ENCODE peak calls at places on chromosomes 13 and 19, in seven cellular contexts. One of them, this sample, is unnamed.

GRCh38 chr13:108269601-108270328 is at the start of gene TNFSF13B:
- DNase-seq in nephron progenitor cell: peak
- DNase-seq in cardiac fibroblast: peak
- DNase-seq in cardiac muscle cell: peak
- DNase-seq in epithelial cell of proximal tubule: peak
- DNase-seq in upper lobe of right lung: peak
- DNase-seq in pancreas: peak
- DNase-seq in this sample: peak

GRCh38 chr19:7230826-7231225 is 63.4 kb downstream of the INSR start:
- DNase-seq in epithelial cell of proximal tubule: no peak
- DNase-seq in nephron progenitor cell: no peak
- DNase-seq in cardiac muscle cell: no peak
- DNase-seq in upper lobe of right lung: peak
- DNase-seq in pancreas: peak
- DNase-seq in cardiac fibroblast: no peak
- DNase-seq in this sample: no peak

GRCh38 chr19:50046649-50047503 is 21.1 kb downstream of the ZNF473 start:
- DNase-seq in epithelial cell of proximal tubule: no peak
- DNase-seq in cardiac fibroblast: peak
- DNase-seq in upper lobe of right lung: peak
- DNase-seq in nephron progenitor cell: peak
- DNase-seq in cardiac muscle cell: peak
- DNase-seq in pancreas: no peak
- DNase-seq in this sample: peak

GRCh38 chr19:1990230-1991017 is 25.1 kb downstream of the BTBD2 start:
- DNase-seq in pancreas: peak
- DNase-seq in epithelial cell of proximal tubule: no peak
- DNase-seq in cardiac fibroblast: no peak
- DNase-seq in cardiac muscle cell: no peak
- DNase-seq in nephron progenitor cell: no peak
- DNase-seq in upper lobe of right lung: no peak
- DNase-seq in this sample: no peak

GRCh38 chr19:1611353-1611752 is 6.1 kb upstream of the UQCR11 start:
- DNase-seq in cardiac muscle cell: no peak
- DNase-seq in nephron progenitor cell: no peak
- DNase-seq in cardiac fibroblast: no peak
- DNase-seq in pancreas: no peak
- DNase-seq in upper lobe of right lung: no peak
- DNase-seq in epithelial cell of proximal tubule: no peak
- DNase-seq in this sample: no peak

GRCh38 chr19:926595-927043 is 784 bp downstream of the ARID3A start:
- DNase-seq in cardiac muscle cell: peak
- DNase-seq in upper lobe of right lung: peak
- DNase-seq in cardiac fibroblast: peak
- DNase-seq in pancreas: peak
- DNase-seq in epithelial cell of proximal tubule: no peak
- DNase-seq in nephron progenitor cell: peak
- DNase-seq in this sample: no peak

GRCh38 chr13:90414691-90415596 is 932.5 kb upstream of the MIR17HG start:
- DNase-seq in nephron progenitor cell: no peak
- DNase-seq in epithelial cell of proximal tubule: peak
- DNase-seq in cardiac fibroblast: peak
- DNase-seq in upper lobe of right lung: no peak
- DNase-seq in pancreas: no peak
- DNase-seq in cardiac muscle cell: no peak
- DNase-seq in this sample: no peak

GRCh38 chr13:36673838-36674326 is at the start of gene SERTM1:
- DNase-seq in nephron progenitor cell: peak
- DNase-seq in upper lobe of right lung: peak
- DNase-seq in pancreas: peak
- DNase-seq in cardiac fibroblast: peak
- DNase-seq in cardiac muscle cell: peak
- DNase-seq in epithelial cell of proximal tubule: no peak
- DNase-seq in this sample: peak

GRCh38 chr13:26618726-26619125 is 61.2 kb downstream of the WASF3 start:
- DNase-seq in nephron progenitor cell: no peak
- DNase-seq in cardiac muscle cell: no peak
- DNase-seq in upper lobe of right lung: no peak
- DNase-seq in pancreas: no peak
- DNase-seq in epithelial cell of proximal tubule: no peak
- DNase-seq in cardiac fibroblast: no peak
- DNase-seq in this sample: no peak

GRCh38 chr19:12000152-12000981 is 35.1 kb downstream of the ZNF433 start:
- DNase-seq in nephron progenitor cell: no peak
- DNase-seq in upper lobe of right lung: no peak
- DNase-seq in cardiac fibroblast: peak
- DNase-seq in epithelial cell of proximal tubule: no peak
- DNase-seq in pancreas: no peak
- DNase-seq in cardiac muscle cell: no peak
- DNase-seq in this sample: no peak

GRCh38 chr19:8423821-8424223 is 10.7 kb downstream of the MARCHF2 start:
- DNase-seq in cardiac fibroblast: peak
- DNase-seq in nephron progenitor cell: peak
- DNase-seq in cardiac muscle cell: no peak
- DNase-seq in epithelial cell of proximal tubule: peak
- DNase-seq in pancreas: no peak
- DNase-seq in upper lobe of right lung: peak
- DNase-seq in this sample: peak

GRCh38 chr13:39274926-39275325 is 236.7 kb downstream of the NHLRC3 start:
- DNase-seq in epithelial cell of proximal tubule: no peak
- DNase-seq in cardiac fibroblast: no peak
- DNase-seq in upper lobe of right lung: no peak
- DNase-seq in nephron progenitor cell: no peak
- DNase-seq in cardiac muscle cell: no peak
- DNase-seq in pancreas: no peak
- DNase-seq in this sample: no peak

GRCh38 chr13:71758823-71759222 is 108.2 kb downstream of the DACH1 start:
- DNase-seq in cardiac muscle cell: peak
- DNase-seq in upper lobe of right lung: no peak
- DNase-seq in cardiac fibroblast: peak
- DNase-seq in nephron progenitor cell: peak
- DNase-seq in epithelial cell of proximal tubule: peak
- DNase-seq in pancreas: no peak
- DNase-seq in this sample: no peak

GRCh38 chr13:39855236-39855635 is 199.8 kb downstream of the COG6 start:
- DNase-seq in epithelial cell of proximal tubule: no peak
- DNase-seq in cardiac fibroblast: peak
- DNase-seq in cardiac muscle cell: no peak
- DNase-seq in nephron progenitor cell: no peak
- DNase-seq in pancreas: no peak
- DNase-seq in upper lobe of right lung: no peak
- DNase-seq in this sample: no peak

GRCh38 chr13:67095621-67096020 is 134.5 kb downstream of the PCDH9 start:
- DNase-seq in pancreas: no peak
- DNase-seq in cardiac fibroblast: peak
- DNase-seq in upper lobe of right lung: no peak
- DNase-seq in nephron progenitor cell: no peak
- DNase-seq in cardiac muscle cell: no peak
- DNase-seq in epithelial cell of proximal tubule: no peak
- DNase-seq in this sample: no peak

GRCh38 chr13:51819544-51819943 is 15.6 kb upstream of the DHRS12 start:
- DNase-seq in pancreas: no peak
- DNase-seq in nephron progenitor cell: no peak
- DNase-seq in cardiac fibroblast: no peak
- DNase-seq in upper lobe of right lung: no peak
- DNase-seq in cardiac muscle cell: no peak
- DNase-seq in epithelial cell of proximal tubule: no peak
- DNase-seq in this sample: no peak

GRCh38 chr13:20387441-20387971 is 138.2 kb downstream of the CRYL1 start:
- DNase-seq in epithelial cell of proximal tubule: no peak
- DNase-seq in cardiac fibroblast: peak
- DNase-seq in pancreas: no peak
- DNase-seq in nephron progenitor cell: no peak
- DNase-seq in cardiac muscle cell: no peak
- DNase-seq in upper lobe of right lung: no peak
- DNase-seq in this sample: no peak

GRCh38 chr13:49858183-49858856 is 65.8 kb upstream of the KPNA3 start:
- DNase-seq in epithelial cell of proximal tubule: peak
- DNase-seq in cardiac muscle cell: no peak
- DNase-seq in cardiac fibroblast: peak
- DNase-seq in nephron progenitor cell: no peak
- DNase-seq in pancreas: no peak
- DNase-seq in upper lobe of right lung: no peak
- DNase-seq in this sample: no peak

GRCh38 chr13:35283856-35284255 is 192.6 kb downstream of the MAB21L1 start:
- DNase-seq in epithelial cell of proximal tubule: no peak
- DNase-seq in pancreas: no peak
- DNase-seq in upper lobe of right lung: no peak
- DNase-seq in nephron progenitor cell: no peak
- DNase-seq in cardiac fibroblast: peak
- DNase-seq in cardiac muscle cell: no peak
- DNase-seq in this sample: no peak

GRCh38 chr13:67200605-67201004 is 29.5 kb downstream of the PCDH9 start:
- DNase-seq in cardiac muscle cell: no peak
- DNase-seq in epithelial cell of proximal tubule: no peak
- DNase-seq in nephron progenitor cell: no peak
- DNase-seq in pancreas: no peak
- DNase-seq in upper lobe of right lung: no peak
- DNase-seq in cardiac fibroblast: no peak
- DNase-seq in this sample: no peak

DNA sequence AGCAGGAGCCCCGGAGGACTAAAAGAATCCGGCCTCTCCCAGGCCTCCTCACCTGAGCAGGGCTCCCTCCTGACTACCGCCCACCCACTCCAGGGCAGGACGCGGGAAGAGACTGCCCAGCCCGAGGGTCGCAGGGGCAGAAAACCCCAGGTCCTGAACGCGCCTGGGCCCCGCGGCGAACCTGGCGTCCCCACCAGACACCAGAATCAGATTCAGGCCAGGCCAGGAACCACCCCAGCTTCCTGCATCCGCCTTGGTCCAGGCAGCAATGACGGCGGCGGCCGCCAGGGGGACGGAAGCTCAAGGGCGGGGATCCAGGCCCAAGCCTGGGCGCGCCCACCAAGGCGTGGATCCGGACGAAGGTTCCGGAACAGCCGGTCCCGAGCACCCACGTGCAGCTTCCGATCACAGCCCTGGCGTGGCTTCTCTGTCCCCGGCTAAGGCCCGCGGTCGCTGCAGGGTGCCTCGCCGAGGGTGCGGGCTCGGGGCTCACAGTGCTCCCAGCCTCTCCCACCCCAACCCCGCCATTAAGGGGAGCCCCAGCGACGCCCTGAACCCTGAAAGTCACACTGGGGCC is 3.6 kb downstream of the LGALS7 start:
- DNase-seq in pancreas: peak
- DNase-seq in upper lobe of right lung: peak
- DNase-seq in cardiac fibroblast: peak
- DNase-seq in nephron progenitor cell: peak
- DNase-seq in cardiac muscle cell: peak
- DNase-seq in epithelial cell of proximal tubule: no peak
- DNase-seq in this sample: peak
- TF ChIP-seq CTCF in pancreas: peak
- TF ChIP-seq CTCF in upper lobe of right lung: peak
- TF ChIP-seq CTCF in cardiac fibroblast: peak
- TF ChIP-seq CTCF in nephron progenitor cell: peak
- TF ChIP-seq CTCF in cardiac muscle cell: peak
- TF ChIP-seq CTCF in epithelial cell of proximal tubule: peak
- TF ChIP-seq CTCF in this sample: peak

GRCh38 chr19:55640043-55640576 is 692 bp upstream of the ZNF580 start:
- DNase-seq in cardiac fibroblast: peak
- DNase-seq in cardiac muscle cell: no peak
- DNase-seq in nephron progenitor cell: no peak
- DNase-seq in upper lobe of right lung: peak
- DNase-seq in pancreas: peak
- DNase-seq in epithelial cell of proximal tubule: no peak
- DNase-seq in this sample: peak
- TF ChIP-seq CTCF in cardiac fibroblast: peak
- TF ChIP-seq CTCF in cardiac muscle cell: peak
- TF ChIP-seq CTCF in nephron progenitor cell: no peak
- TF ChIP-seq CTCF in upper lobe of right lung: peak
- TF ChIP-seq CTCF in pancreas: no peak
- TF ChIP-seq CTCF in epithelial cell of proximal tubule: peak
- TF ChIP-seq CTCF in this sample: no peak

GRCh38 chr19:57946316-57946715 is 1.2 kb downstream of the ZNF256 start:
- DNase-seq in cardiac fibroblast: no peak
- DNase-seq in cardiac muscle cell: no peak
- DNase-seq in epithelial cell of proximal tubule: no peak
- DNase-seq in pancreas: no peak
- DNase-seq in nephron progenitor cell: no peak
- DNase-seq in upper lobe of right lung: no peak
- DNase-seq in this sample: no peak

GRCh38 chr19:57949702-57950101 is 2.2 kb upstream of the ZNF256 start:
- DNase-seq in upper lobe of right lung: no peak
- DNase-seq in nephron progenitor cell: no peak
- DNase-seq in epithelial cell of proximal tubule: no peak
- DNase-seq in pancreas: no peak
- DNase-seq in cardiac muscle cell: no peak
- DNase-seq in cardiac fibroblast: no peak
- DNase-seq in this sample: no peak

GRCh38 chr19:57949296-57949695 is 1.8 kb upstream of the ZNF256 start:
- DNase-seq in pancreas: peak
- DNase-seq in cardiac fibroblast: no peak
- DNase-seq in epithelial cell of proximal tubule: no peak
- DNase-seq in cardiac muscle cell: no peak
- DNase-seq in upper lobe of right lung: no peak
- DNase-seq in nephron progenitor cell: no peak
- DNase-seq in this sample: no peak

GRCh38 chr19:57947088-57947418 is 453 bp downstream of the ZNF256 start:
- DNase-seq in cardiac muscle cell: peak
- DNase-seq in cardiac fibroblast: no peak
- DNase-seq in nephron progenitor cell: no peak
- DNase-seq in pancreas: no peak
- DNase-seq in epithelial cell of proximal tubule: no peak
- DNase-seq in upper lobe of right lung: no peak
- DNase-seq in this sample: no peak

DNA sequence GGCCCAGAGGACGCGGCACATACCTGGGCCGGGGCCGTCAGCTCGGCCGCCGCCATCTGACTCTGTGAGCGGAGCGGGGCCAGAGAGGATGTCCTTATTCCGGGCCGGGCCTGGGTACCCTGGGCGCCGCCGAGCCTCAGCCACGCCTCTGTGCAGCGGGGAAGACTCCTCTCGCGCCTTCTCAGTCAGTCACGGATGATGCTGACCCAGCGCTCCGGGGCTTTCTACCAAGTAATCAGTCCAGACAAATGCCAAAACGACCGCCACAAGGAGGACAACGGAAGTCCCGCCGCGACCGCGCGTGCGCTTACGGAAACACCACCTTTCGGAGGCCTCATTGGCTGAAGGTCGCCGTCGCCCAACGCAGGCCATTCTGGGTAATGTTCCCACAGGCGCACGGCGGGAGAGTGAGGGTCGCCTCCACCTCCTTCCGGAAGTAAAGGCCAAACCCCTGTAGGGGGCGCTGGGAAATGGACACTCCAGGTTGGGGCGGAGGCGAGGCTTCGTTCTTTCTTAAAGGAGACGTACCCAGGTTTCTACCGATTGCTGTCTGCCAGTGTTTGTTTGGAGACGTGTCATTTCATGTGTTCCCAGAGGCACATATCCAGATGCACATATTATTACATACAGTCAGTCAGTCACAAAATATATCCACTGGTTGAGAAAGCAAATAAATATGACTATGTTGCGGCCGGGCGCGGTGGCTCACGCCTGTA is at the start of gene ZNF256:
- DNase-seq in epithelial cell of proximal tubule: peak
- DNase-seq in pancreas: peak
- DNase-seq in upper lobe of right lung: peak
- DNase-seq in cardiac muscle cell: peak
- DNase-seq in nephron progenitor cell: peak
- DNase-seq in cardiac fibroblast: peak
- DNase-seq in this sample: peak
- TF ChIP-seq CTCF in epithelial cell of proximal tubule: peak
- TF ChIP-seq CTCF in pancreas: peak
- TF ChIP-seq CTCF in upper lobe of right lung: peak
- TF ChIP-seq CTCF in cardiac muscle cell: peak
- TF ChIP-seq CTCF in nephron progenitor cell: peak
- TF ChIP-seq CTCF in cardiac fibroblast: peak
- TF ChIP-seq CTCF in this sample: peak

GRCh38 chr19:39983695-39984302 is 12.8 kb downstream of the PSMC4 start:
- DNase-seq in pancreas: no peak
- DNase-seq in cardiac muscle cell: no peak
- DNase-seq in cardiac fibroblast: no peak
- DNase-seq in nephron progenitor cell: no peak
- DNase-seq in epithelial cell of proximal tubule: no peak
- DNase-seq in upper lobe of right lung: no peak
- DNase-seq in this sample: no peak
- TF ChIP-seq CTCF in pancreas: no peak
- TF ChIP-seq CTCF in cardiac muscle cell: no peak
- TF ChIP-seq CTCF in cardiac fibroblast: no peak
- TF ChIP-seq CTCF in nephron progenitor cell: no peak
- TF ChIP-seq CTCF in epithelial cell of proximal tubule: no peak
- TF ChIP-seq CTCF in upper lobe of right lung: no peak
- TF ChIP-seq CTCF in this sample: no peak

This sample was measured in glutamatergic neuron.